ENCODE peak calls at places on chromosomes 5 and 9, in ten cellular contexts. R, C, Y, T, A, I, B, U, G and D are unnamed samples.

GRCh38 chr9:113309204-113309813 is 6.1 kb upstream of the RNF183 start:
- DNase-seq in B (peak; percentile 55), G (no peak), T (peak; percentile 64), A (peak; percentile 62), U (no peak), I (no peak), C (no peak), Y (peak; percentile 31), R (no peak), D (peak; percentile 60)

GRCh38 chr9:135804588-135805421 is 102.5 kb downstream of the CAMSAP1 start:
- DNase-seq in G (no peak), C (no peak), I (no peak), B (no peak), U (no peak), A (no peak), T (no peak), R (no peak), Y (no peak), D (no peak)

GRCh38 chr9:13958672-13959071 is 355.3 kb downstream of the NFIB start:
- DNase-seq in R (no peak), B (no peak), I (no peak), Y (no peak), U (no peak), C (no peak), G (no peak), T (no peak), A (no peak), D (no peak)

GRCh38 chr5:23631283-23632045 is 124.1 kb downstream of the PRDM9 start:
- DNase-seq in U (no peak), G (no peak), Y (peak; percentile 3), R (no peak), I (peak; percentile 29), C (no peak), T (peak; percentile 91), B (peak; percentile 90), A (no peak), D (no peak)

GRCh38 chr5:172437445-172438303 is 16.7 kb downstream of the SH3PXD2B start:
- DNase-seq in B (peak; percentile 43), C (peak; percentile 73), T (peak; percentile 98), I (peak; percentile 82), Y (no peak), U (peak; percentile 91), R (no peak), G (peak; percentile 63), A (no peak), D (no peak)

GRCh38 chr5:41368158-41368557 is 142.2 kb downstream of the PLCXD3 start:
- DNase-seq in T (no peak), C (no peak), R (no peak), U (no peak), Y (no peak), I (no peak), G (no peak), A (no peak), B (peak; percentile 34), D (no peak)

GRCh38 chr5:180339583-180340183 is 13.5 kb downstream of the GFPT2 start:
- DNase-seq in I (no peak), R (no peak), G (no peak), T (no peak), Y (no peak), A (no peak), B (no peak), C (no peak), U (no peak), D (no peak)

GRCh38 chr9:118563677-118564076 is 805.6 kb downstream of the BRINP1 start:
- DNase-seq in R (no peak), G (no peak), C (no peak), U (no peak), I (no peak), T (peak; percentile 27), A (no peak), B (no peak), Y (no peak), D (no peak)

GRCh38 chr5:55344392-55344992 is 36.7 kb downstream of the MTREX start:
- DNase-seq in I (peak; percentile 42), T (peak; percentile 70), G (peak; percentile 34), Y (peak; percentile 21), A (no peak), B (peak; percentile 68), U (peak; percentile 82), C (peak; percentile 55), R (no peak), D (no peak)

GRCh38 chr5:120108586-120109254 is 355.4 kb upstream of the PRR16 start:
- DNase-seq in G (no peak), I (no peak), Y (no peak), R (no peak), T (peak; percentile 33), C (no peak), A (no peak), B (no peak), U (no peak), D (no peak)

DNA sequence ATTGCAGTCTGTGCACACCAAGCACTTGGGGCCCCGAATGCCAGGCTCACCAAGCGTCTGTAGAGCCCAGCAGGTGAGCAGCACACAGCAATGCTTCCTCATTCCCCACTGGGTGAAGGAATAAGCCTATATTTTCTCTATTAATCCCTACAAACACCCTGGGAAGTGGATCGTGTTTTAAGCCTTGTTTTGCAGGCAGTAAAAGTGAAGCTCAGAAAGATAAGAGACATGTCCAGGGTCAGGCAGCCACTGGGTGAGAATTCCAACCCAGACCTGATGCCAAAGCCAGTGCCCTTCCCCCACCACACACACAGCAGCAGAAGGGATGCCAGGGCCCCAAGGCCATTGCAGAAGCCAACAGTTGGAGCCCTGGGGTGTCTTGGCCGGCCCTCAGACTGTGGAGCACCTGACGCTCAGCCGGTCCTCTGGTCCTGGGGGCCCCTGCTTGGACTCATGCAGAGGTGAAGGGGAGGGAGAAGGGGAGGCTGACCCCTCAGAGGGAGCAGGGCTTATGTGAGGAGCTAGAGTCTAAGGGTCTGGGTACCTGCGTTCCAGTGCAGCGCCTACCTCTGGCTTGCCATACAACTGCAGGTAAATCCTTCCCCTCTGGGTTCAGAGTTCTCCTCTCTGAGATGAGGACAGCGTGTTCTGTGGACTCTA is 26.3 kb upstream of the SYNPO start:
- DNase-seq in G (peak; percentile 55), A (no peak), I (no peak), U (no peak), C (peak; percentile 62), R (no peak), B (no peak), Y (no peak), T (no peak), D (no peak)
- TF ChIP-seq CTCF in G (peak; percentile 42), A (no peak), I (peak; percentile 34), U (peak; percentile 39), C (no peak), R (no peak), B (no peak), Y (no peak), T (peak; percentile 16), D (peak; percentile 11)

GRCh38 chr5:32707394-32707997 is 3.6 kb upstream of the NPR3 start:
- DNase-seq in A (peak; percentile 32), Y (peak; percentile 52), G (no peak), R (no peak), I (no peak), U (no peak), B (peak; percentile 68), T (peak; percentile 50), C (no peak), D (peak; percentile 43)
- TF ChIP-seq CTCF in A (no peak), Y (peak; percentile 86), G (peak; percentile 54), R (peak; percentile 77), I (peak; percentile 56), U (peak; percentile 62), B (peak; percentile 86), T (peak; percentile 53), C (no peak), D (peak; percentile 44)

GRCh38 chr9:136947955-136948510 is 3.0 kb downstream of the C8G start:
- DNase-seq in G (peak; percentile 71), Y (peak; percentile 71), R (no peak), T (peak; percentile 54), C (peak; percentile 61), A (peak; percentile 76), I (peak; percentile 73), U (no peak), B (peak; percentile 36), D (no peak)

GRCh38 chr9:136951541-136952353 is at the start of gene LCN12:
- DNase-seq in U (no peak), G (no peak), R (no peak), T (no peak), I (no peak), Y (no peak), A (no peak), B (no peak), C (peak; percentile 56), D (no peak)

GRCh38 chr9:136950656-136951030 is 1.4 kb upstream of the LCN12 start:
- DNase-seq in C (no peak), Y (no peak), B (no peak), A (no peak), I (no peak), U (no peak), T (no peak), G (no peak), R (no peak), D (no peak)

GRCh38 chr9:136949239-136949816 is 2.7 kb upstream of the LCN12 start:
- DNase-seq in Y (no peak), A (no peak), C (peak; percentile 41), U (no peak), T (no peak), B (no peak), G (no peak), R (no peak), I (no peak), D (no peak)

DNA sequence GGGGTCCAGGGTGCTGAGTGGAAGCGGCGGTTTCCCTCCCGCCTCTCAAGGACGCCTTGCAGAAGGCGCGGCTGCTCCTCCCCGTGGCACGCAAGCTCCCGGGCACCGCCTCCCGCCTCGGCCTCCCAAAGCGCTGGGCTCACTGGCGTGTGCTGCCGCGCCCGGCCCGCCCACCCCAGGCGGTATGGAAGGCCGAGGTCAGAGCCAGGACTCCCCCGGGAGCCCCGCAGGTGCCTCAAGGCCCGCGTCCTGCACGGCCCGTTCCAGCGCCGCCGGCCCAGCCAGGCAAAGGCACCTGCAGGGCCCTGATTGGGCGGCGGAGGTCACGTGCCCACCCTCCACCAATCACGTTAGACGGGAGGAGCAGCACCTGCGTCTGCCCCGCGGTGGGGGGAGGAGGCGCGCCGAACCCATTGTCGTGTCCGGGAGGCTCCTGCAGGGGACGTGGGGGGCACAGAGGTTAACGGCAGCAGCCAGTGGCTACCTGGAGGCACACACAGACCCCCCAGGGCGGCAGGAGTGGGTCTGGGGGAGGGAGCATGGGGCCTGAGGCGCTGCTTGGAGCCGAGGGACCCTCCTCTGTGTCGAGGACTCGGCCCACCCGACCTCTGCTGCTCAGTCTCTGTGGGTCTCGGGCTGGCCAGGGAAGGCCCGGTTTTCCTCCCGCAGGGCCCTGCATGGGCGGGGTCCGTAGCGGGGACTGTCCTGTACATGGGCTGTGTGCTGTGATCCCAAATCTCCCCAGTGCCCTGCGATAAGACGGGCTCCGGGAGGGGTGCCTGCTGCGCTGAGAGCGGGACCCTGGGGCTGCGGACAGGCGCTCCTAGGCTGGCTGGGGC is 2.0 kb upstream of the LCN12 start:
- DNase-seq in T (peak; percentile 92), G (peak; percentile 97), B (peak; percentile 88), A (peak; percentile 100), R (peak; percentile 96), Y (peak; percentile 99), I (peak; percentile 97), C (peak; percentile 95), U (peak; percentile 94), D (peak; percentile 100)
- TF ChIP-seq CTCF in T (no peak), G (peak; percentile 46), B (no peak), A (no peak), R (no peak), Y (no peak), I (peak; percentile 35), C (no peak), U (peak; percentile 29), D (peak; percentile 21)

DNA sequence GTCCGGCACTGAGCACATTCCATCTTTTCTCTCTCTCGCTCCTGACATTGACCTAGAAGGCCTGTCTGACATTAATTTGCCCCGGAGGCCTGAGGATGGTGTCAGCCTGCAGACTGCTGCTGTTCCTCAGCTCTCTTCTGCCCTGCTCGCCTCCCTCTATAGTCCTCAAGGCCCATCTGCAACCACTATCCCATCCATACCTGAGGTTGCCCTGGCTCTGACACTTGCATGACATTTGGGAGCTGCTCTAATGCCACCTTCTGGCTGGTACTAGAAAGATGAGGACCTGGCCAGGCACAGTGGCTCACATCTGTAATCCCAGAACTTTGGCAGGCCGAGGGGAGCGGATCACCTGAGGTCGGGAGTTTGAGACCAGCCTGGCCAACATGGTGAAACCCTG is 38.6 kb upstream of the GGTA1 start:
- DNase-seq in C (no peak), A (no peak), R (no peak), I (no peak), U (no peak), B (peak; percentile 18), G (no peak), T (peak; percentile 41), Y (no peak), D (no peak)
- TF ChIP-seq CTCF in C (no peak), A (no peak), R (no peak), I (peak; percentile 52), U (peak; percentile 42), B (peak; percentile 39), G (peak; percentile 55), T (peak; percentile 11), Y (peak; percentile 23), D (no peak)